ENCODE peak calls at places on chromosomes 13 and 19, in four cellular contexts. S is HS-5, U is T-helper 2 cell, K is NCI-H345. A is an unnamed sample.

GRCh38 chr13:74145249-74145970 is 11.2 kb upstream of the KLF12 start:
- DNase-seq in S (no peak), K (no peak), U (peak; percentile 26), A (peak; percentile 60)

GRCh38 chr19:56076413-56076998 is 44.6 kb downstream of the ZNF787 start:
- DNase-seq in U (peak; percentile 19), K (peak; percentile 18), S (no peak), A (peak; percentile 45)

GRCh38 chr19:16814526-16815100 is 14.6 kb upstream of the SIN3B start:
- DNase-seq in U (no peak), K (no peak), S (no peak), A (peak; percentile 33)

GRCh38 chr13:36105726-36106125 is 25.5 kb downstream of the DCLK1 start:
- DNase-seq in U (no peak), K (no peak), S (no peak), A (no peak)

GRCh38 chr19:48554385-48555091 is 2.6 kb downstream of the SULT2B1 start:
- DNase-seq in S (no peak), U (no peak), K (no peak), A (no peak)

GRCh38 chr13:103788061-103788652 is 721.9 kb upstream of the SLC10A2 start:
- DNase-seq in K (no peak), S (no peak), U (no peak), A (no peak)

GRCh38 chr13:86080340-86080995 is 281.2 kb upstream of the SLITRK6 start:
- DNase-seq in U (no peak), K (no peak), S (no peak), A (no peak)

GRCh38 chr19:14333101-14333871 is 48.0 kb upstream of the ADGRE5 start:
- DNase-seq in S (no peak), U (peak; percentile 14), K (no peak), A (no peak)

GRCh38 chr13:28984326-28984725 is 164.2 kb downstream of the MTUS2 start:
- DNase-seq in K (no peak), U (no peak), S (no peak), A (no peak)

A was measured in AG10803.